ENCODE peak calls at places on chromosomes 11 and 22, in nine cellular contexts. One of them, this sample, is unnamed.
A peak's percentile ranks its signal among the peaks of the same experiment; 100 is the strongest.

GRCh38 chr11:12137005-12137690 is 26.8 kb downstream of the MICAL2 start:
- DNase-seq in astrocyte of the spinal cord: no peak
- DNase-seq in A673: no peak
- DNase-seq in cardiac fibroblast: no peak
- DNase-seq in A549: no peak
- DNase-seq in left ventricle myocardium inferior: no peak
- DNase-seq in omental fat pad: no peak
- DNase-seq in Calu3: no peak
- DNase-seq in OCI-LY7: no peak
- DNase-seq in this sample: no peak

GRCh38 chr11:44760477-44760872 is 33.7 kb downstream of the TSPAN18 start:
- DNase-seq in OCI-LY7: no peak
- DNase-seq in left ventricle myocardium inferior: no peak
- DNase-seq in astrocyte of the spinal cord: no peak
- DNase-seq in omental fat pad: no peak
- DNase-seq in A549: no peak
- DNase-seq in cardiac fibroblast: no peak
- DNase-seq in A673: no peak
- DNase-seq in Calu3: no peak
- DNase-seq in this sample: no peak

GRCh38 chr22:40348025-40348658 is 1.8 kb downstream of the ADSL start:
- DNase-seq in left ventricle myocardium inferior: no peak
- DNase-seq in cardiac fibroblast: peak; percentile 76
- DNase-seq in Calu3: peak; percentile 55
- DNase-seq in omental fat pad: no peak
- DNase-seq in A673: peak; percentile 63
- DNase-seq in astrocyte of the spinal cord: peak; percentile 60
- DNase-seq in A549: peak; percentile 57
- DNase-seq in OCI-LY7: peak; percentile 71
- DNase-seq in this sample: peak; percentile 51

GRCh38 chr11:79152511-79152910 is 288.3 kb downstream of the TENM4 start:
- DNase-seq in astrocyte of the spinal cord: peak; percentile 59
- DNase-seq in A549: no peak
- DNase-seq in A673: no peak
- DNase-seq in cardiac fibroblast: no peak
- DNase-seq in omental fat pad: no peak
- DNase-seq in Calu3: no peak
- DNase-seq in left ventricle myocardium inferior: no peak
- DNase-seq in OCI-LY7: no peak
- DNase-seq in this sample: no peak

GRCh38 chr22:31229402-31230140 is 17.5 kb downstream of the LIMK2 start:
- DNase-seq in A673: peak; percentile 39
- DNase-seq in OCI-LY7: no peak
- DNase-seq in cardiac fibroblast: peak; percentile 65
- DNase-seq in A549: no peak
- DNase-seq in astrocyte of the spinal cord: peak; percentile 59
- DNase-seq in Calu3: no peak
- DNase-seq in omental fat pad: no peak
- DNase-seq in left ventricle myocardium inferior: peak; percentile 47
- DNase-seq in this sample: no peak

GRCh38 chr22:42960146-42960509 is 54.8 kb downstream of the PACSIN2 start:
- DNase-seq in omental fat pad: no peak
- DNase-seq in astrocyte of the spinal cord: no peak
- DNase-seq in OCI-LY7: no peak
- DNase-seq in A549: no peak
- DNase-seq in left ventricle myocardium inferior: no peak
- DNase-seq in cardiac fibroblast: peak; percentile 20
- DNase-seq in Calu3: no peak
- DNase-seq in A673: no peak
- DNase-seq in this sample: no peak

GRCh38 chr22:19593991-19594569 is 69.9 kb upstream of the CLDN5 start:
- DNase-seq in astrocyte of the spinal cord: no peak
- DNase-seq in OCI-LY7: no peak
- DNase-seq in left ventricle myocardium inferior: no peak
- DNase-seq in cardiac fibroblast: no peak
- DNase-seq in A549: no peak
- DNase-seq in Calu3: no peak
- DNase-seq in A673: no peak
- DNase-seq in omental fat pad: no peak
- DNase-seq in this sample: no peak

GRCh38 chr11:114604886-114605285 is 9.3 kb upstream of the NXPE4 start:
- DNase-seq in A673: no peak
- DNase-seq in astrocyte of the spinal cord: no peak
- DNase-seq in omental fat pad: no peak
- DNase-seq in left ventricle myocardium inferior: no peak
- DNase-seq in OCI-LY7: no peak
- DNase-seq in cardiac fibroblast: no peak
- DNase-seq in Calu3: no peak
- DNase-seq in A549: no peak
- DNase-seq in this sample: no peak

DNA sequence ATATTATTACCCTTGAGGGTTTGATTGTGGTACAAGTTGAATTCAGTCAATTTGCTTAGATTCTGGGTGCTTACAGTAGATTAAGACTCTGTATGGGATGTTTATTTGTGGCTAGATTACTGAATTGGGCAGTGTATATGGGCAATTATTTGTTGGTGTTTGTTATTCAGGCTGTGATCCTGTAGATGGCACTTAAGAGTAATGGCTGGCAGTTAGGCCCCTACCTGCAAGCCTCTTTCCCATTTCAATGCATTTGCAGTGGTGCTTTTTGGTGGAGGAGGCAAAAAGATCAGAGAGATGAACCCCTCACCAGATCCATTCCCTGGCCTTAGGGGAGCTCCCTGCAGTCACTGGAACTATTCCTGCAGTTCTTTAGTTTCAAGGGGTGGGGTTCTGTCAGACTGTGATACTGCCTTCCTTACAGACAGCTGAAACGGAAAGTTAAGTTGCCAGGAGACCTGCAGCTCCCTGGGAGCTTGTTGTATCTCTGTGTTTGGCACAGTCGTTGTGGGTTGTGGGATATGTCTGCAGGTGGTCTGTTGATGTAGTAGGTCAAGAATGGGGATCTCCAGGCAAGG is 199.5 kb downstream of the AASDHPPT start:
- DNase-seq in left ventricle myocardium inferior: no peak
- DNase-seq in astrocyte of the spinal cord: peak; percentile 29
- DNase-seq in OCI-LY7: no peak
- DNase-seq in A549: peak; percentile 3
- DNase-seq in Calu3: no peak
- DNase-seq in A673: no peak
- DNase-seq in omental fat pad: no peak
- DNase-seq in cardiac fibroblast: peak; percentile 43
- DNase-seq in this sample: no peak
- TF ChIP-seq CTCF in left ventricle myocardium inferior: no peak
- TF ChIP-seq CTCF in astrocyte of the spinal cord: peak; percentile 52
- TF ChIP-seq CTCF in OCI-LY7: peak; percentile 40
- TF ChIP-seq CTCF in A549: peak; percentile 39
- TF ChIP-seq CTCF in Calu3: no peak
- TF ChIP-seq CTCF in A673: peak; percentile 33
- TF ChIP-seq CTCF in omental fat pad: no peak
- TF ChIP-seq CTCF in cardiac fibroblast: peak; percentile 46
- TF ChIP-seq CTCF in this sample: peak; percentile 38

GRCh38 chr11:1302041-1302460 is 7.4 kb downstream of the TOLLIP start:
- DNase-seq in Calu3: no peak
- DNase-seq in astrocyte of the spinal cord: no peak
- DNase-seq in OCI-LY7: no peak
- DNase-seq in cardiac fibroblast: no peak
- DNase-seq in left ventricle myocardium inferior: no peak
- DNase-seq in A673: no peak
- DNase-seq in omental fat pad: no peak
- DNase-seq in A549: no peak
- DNase-seq in this sample: no peak

GRCh38 chr11:1303973-1304372 is 5.5 kb downstream of the TOLLIP start:
- DNase-seq in OCI-LY7: no peak
- DNase-seq in Calu3: no peak
- DNase-seq in A673: no peak
- DNase-seq in A549: no peak
- DNase-seq in omental fat pad: no peak
- DNase-seq in left ventricle myocardium inferior: no peak
- DNase-seq in astrocyte of the spinal cord: no peak
- DNase-seq in cardiac fibroblast: no peak
- DNase-seq in this sample: no peak

GRCh38 chr11:1304376-1304775 is 5.1 kb downstream of the TOLLIP start:
- DNase-seq in Calu3: peak; percentile 53
- DNase-seq in A549: peak; percentile 47
- DNase-seq in astrocyte of the spinal cord: no peak
- DNase-seq in left ventricle myocardium inferior: no peak
- DNase-seq in cardiac fibroblast: no peak
- DNase-seq in OCI-LY7: no peak
- DNase-seq in A673: no peak
- DNase-seq in omental fat pad: no peak
- DNase-seq in this sample: no peak

GRCh38 chr11:1302461-1303073 is 6.9 kb downstream of the TOLLIP start:
- DNase-seq in left ventricle myocardium inferior: no peak
- DNase-seq in A549: no peak
- DNase-seq in omental fat pad: no peak
- DNase-seq in A673: no peak
- DNase-seq in OCI-LY7: no peak
- DNase-seq in cardiac fibroblast: no peak
- DNase-seq in Calu3: no peak
- DNase-seq in astrocyte of the spinal cord: no peak
- DNase-seq in this sample: no peak

DNA sequence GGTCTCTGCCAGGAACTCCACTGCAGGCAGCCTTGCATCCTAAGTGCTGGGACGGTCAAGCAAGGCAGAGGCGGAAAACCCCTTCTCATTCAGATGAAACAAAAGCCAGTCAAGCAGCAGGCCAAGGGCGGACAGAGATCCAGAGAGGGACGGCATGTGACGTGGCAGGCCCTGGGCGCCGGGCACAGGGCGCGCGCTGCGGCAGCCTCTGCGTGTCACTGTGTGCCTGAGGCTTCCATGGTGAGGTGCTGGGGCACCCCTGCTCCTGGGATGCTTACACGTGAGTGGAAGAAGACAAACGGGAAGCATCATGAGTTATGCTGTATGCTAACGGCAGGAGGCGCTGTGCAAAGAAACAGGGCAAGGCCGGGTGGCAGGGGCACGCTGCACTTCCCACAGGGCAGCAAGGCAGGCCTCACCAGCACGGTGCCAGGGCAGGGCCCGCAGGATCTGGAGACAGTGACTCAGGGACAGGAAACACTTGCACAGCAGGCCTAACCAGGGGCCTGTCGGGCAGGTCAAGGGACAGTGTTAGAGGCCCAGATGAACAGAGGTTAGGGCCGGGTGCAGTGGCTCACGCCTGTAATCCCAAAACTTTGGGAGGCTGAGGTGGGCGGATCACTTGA is 6.1 kb downstream of the TOLLIP start:
- DNase-seq in OCI-LY7: no peak
- DNase-seq in Calu3: peak; percentile 82
- DNase-seq in astrocyte of the spinal cord: no peak
- DNase-seq in cardiac fibroblast: peak; percentile 10
- DNase-seq in omental fat pad: no peak
- DNase-seq in A549: peak; percentile 66
- DNase-seq in left ventricle myocardium inferior: no peak
- DNase-seq in A673: no peak
- DNase-seq in this sample: no peak
- TF ChIP-seq CTCF in OCI-LY7: peak; percentile 29
- TF ChIP-seq CTCF in Calu3: peak; percentile 80
- TF ChIP-seq CTCF in astrocyte of the spinal cord: peak; percentile 65
- TF ChIP-seq CTCF in cardiac fibroblast: no peak
- TF ChIP-seq CTCF in omental fat pad: no peak
- TF ChIP-seq CTCF in A549: peak; percentile 46
- TF ChIP-seq CTCF in left ventricle myocardium inferior: peak; percentile 11
- TF ChIP-seq CTCF in A673: no peak
- TF ChIP-seq CTCF in this sample: peak; percentile 42

GRCh38 chr11:41286751-41287150 is 172.7 kb downstream of the LRRC4C start:
- DNase-seq in OCI-LY7: no peak
- DNase-seq in cardiac fibroblast: no peak
- DNase-seq in left ventricle myocardium inferior: no peak
- DNase-seq in A673: no peak
- DNase-seq in omental fat pad: no peak
- DNase-seq in astrocyte of the spinal cord: no peak
- DNase-seq in A549: no peak
- DNase-seq in Calu3: no peak
- DNase-seq in this sample: no peak

DNA sequence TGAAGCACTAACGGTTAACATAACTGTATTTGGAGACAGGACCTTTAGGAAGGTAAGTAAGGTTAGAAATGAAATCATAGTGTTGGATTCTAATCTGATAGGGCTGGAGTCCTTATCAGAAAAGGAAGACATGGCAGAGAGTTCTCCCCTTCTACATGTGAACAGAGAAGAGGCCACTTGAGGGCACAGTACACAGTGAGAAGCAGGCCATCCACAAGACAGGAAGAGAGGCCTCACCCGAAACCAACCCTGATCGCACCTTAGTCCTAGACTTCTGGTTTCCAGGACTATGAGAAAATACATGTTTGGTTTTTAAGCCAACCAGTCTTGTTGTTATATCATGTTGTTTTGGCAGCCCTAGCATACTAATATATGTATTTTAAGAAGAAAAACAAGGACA is 170.0 kb downstream of the LRRC4C start:
- DNase-seq in omental fat pad: no peak
- DNase-seq in cardiac fibroblast: no peak
- DNase-seq in left ventricle myocardium inferior: no peak
- DNase-seq in A673: no peak
- DNase-seq in OCI-LY7: no peak
- DNase-seq in Calu3: no peak
- DNase-seq in A549: no peak
- DNase-seq in astrocyte of the spinal cord: no peak
- DNase-seq in this sample: no peak
- TF ChIP-seq CTCF in omental fat pad: no peak
- TF ChIP-seq CTCF in cardiac fibroblast: no peak
- TF ChIP-seq CTCF in left ventricle myocardium inferior: no peak
- TF ChIP-seq CTCF in A673: no peak
- TF ChIP-seq CTCF in OCI-LY7: no peak
- TF ChIP-seq CTCF in Calu3: no peak
- TF ChIP-seq CTCF in A549: no peak
- TF ChIP-seq CTCF in astrocyte of the spinal cord: no peak
- TF ChIP-seq CTCF in this sample: no peak

GRCh38 chr11:34636127-34636526 is 15.2 kb downstream of the EHF start:
- DNase-seq in omental fat pad: no peak
- DNase-seq in astrocyte of the spinal cord: no peak
- DNase-seq in cardiac fibroblast: no peak
- DNase-seq in Calu3: no peak
- DNase-seq in A549: no peak
- DNase-seq in OCI-LY7: no peak
- DNase-seq in left ventricle myocardium inferior: no peak
- DNase-seq in A673: no peak
- DNase-seq in this sample: no peak

GRCh38 chr11:34633640-34633989 is 12.7 kb downstream of the EHF start:
- DNase-seq in A673: no peak
- DNase-seq in A549: no peak
- DNase-seq in left ventricle myocardium inferior: no peak
- DNase-seq in Calu3: no peak
- DNase-seq in astrocyte of the spinal cord: no peak
- DNase-seq in OCI-LY7: no peak
- DNase-seq in omental fat pad: no peak
- DNase-seq in cardiac fibroblast: no peak
- DNase-seq in this sample: no peak

GRCh38 chr11:34631737-34632104 is 10.8 kb downstream of the EHF start:
- DNase-seq in omental fat pad: no peak
- DNase-seq in astrocyte of the spinal cord: no peak
- DNase-seq in cardiac fibroblast: no peak
- DNase-seq in left ventricle myocardium inferior: no peak
- DNase-seq in A549: no peak
- DNase-seq in OCI-LY7: no peak
- DNase-seq in Calu3: peak; percentile 55
- DNase-seq in A673: no peak
- DNase-seq in this sample: no peak

GRCh38 chr11:34632105-34632780 is 11.3 kb downstream of the EHF start:
- DNase-seq in Calu3: peak; percentile 52
- DNase-seq in omental fat pad: no peak
- DNase-seq in OCI-LY7: no peak
- DNase-seq in astrocyte of the spinal cord: no peak
- DNase-seq in cardiac fibroblast: no peak
- DNase-seq in A549: peak; percentile 41
- DNase-seq in left ventricle myocardium inferior: no peak
- DNase-seq in A673: no peak
- DNase-seq in this sample: no peak

GRCh38 chr11:34633990-34634725 is 13.3 kb downstream of the EHF start:
- DNase-seq in A673: no peak
- DNase-seq in A549: peak; percentile 60
- DNase-seq in Calu3: no peak
- DNase-seq in omental fat pad: no peak
- DNase-seq in cardiac fibroblast: peak; percentile 87
- DNase-seq in left ventricle myocardium inferior: no peak
- DNase-seq in OCI-LY7: peak; percentile 36
- DNase-seq in astrocyte of the spinal cord: no peak
- DNase-seq in this sample: peak; percentile 25
- TF ChIP-seq CTCF in A673: no peak
- TF ChIP-seq CTCF in A549: no peak
- TF ChIP-seq CTCF in Calu3: peak; percentile 13
- TF ChIP-seq CTCF in omental fat pad: no peak
- TF ChIP-seq CTCF in cardiac fibroblast: peak; percentile 1
- TF ChIP-seq CTCF in left ventricle myocardium inferior: no peak
- TF ChIP-seq CTCF in OCI-LY7: no peak
- TF ChIP-seq CTCF in astrocyte of the spinal cord: no peak
- TF ChIP-seq CTCF in this sample: no peak

This sample was measured in HFFc6.